ENCODE peak calls at places on chromosomes 3 and 15, in eight cellular contexts. One of them, this sample, is unnamed.

GRCh38 chr3:186990282-186990681 is 60.0 kb downstream of the ST6GAL1 start:
- DNase-seq in fibroblast of lung: peak; percentile 31
- DNase-seq in H9: no peak
- DNase-seq in endodermal cell: no peak
- DNase-seq in HepG2: no peak
- DNase-seq in keratinocyte: no peak
- DNase-seq in HCT116: no peak
- DNase-seq in mammary epithelial cell: peak; percentile 14
- DNase-seq in this sample: peak; percentile 12

GRCh38 chr3:32959370-32959769 is 7.9 kb downstream of the CCR4 start:
- DNase-seq in fibroblast of lung: no peak
- DNase-seq in H9: peak; percentile 57
- DNase-seq in endodermal cell: peak; percentile 74
- DNase-seq in HepG2: no peak
- DNase-seq in keratinocyte: no peak
- DNase-seq in HCT116: no peak
- DNase-seq in mammary epithelial cell: no peak
- DNase-seq in this sample: no peak

GRCh38 chr3:63967675-63968611 is 55.4 kb downstream of the PSMD6 start:
- DNase-seq in fibroblast of lung: peak; percentile 82
- DNase-seq in H9: no peak
- DNase-seq in endodermal cell: no peak
- DNase-seq in HepG2: peak; percentile 88
- DNase-seq in keratinocyte: no peak
- DNase-seq in HCT116: no peak
- DNase-seq in mammary epithelial cell: peak; percentile 23
- DNase-seq in this sample: peak; percentile 81

GRCh38 chr3:178900244-178900643 is 171.4 kb downstream of the ZMAT3 start:
- DNase-seq in fibroblast of lung: no peak
- DNase-seq in H9: no peak
- DNase-seq in endodermal cell: no peak
- DNase-seq in HepG2: no peak
- DNase-seq in keratinocyte: no peak
- DNase-seq in HCT116: no peak
- DNase-seq in mammary epithelial cell: no peak
- DNase-seq in this sample: no peak

GRCh38 chr3:41167722-41168497 is 31.4 kb upstream of the CTNNB1 start:
- DNase-seq in fibroblast of lung: no peak
- DNase-seq in H9: no peak
- DNase-seq in endodermal cell: no peak
- DNase-seq in HepG2: no peak
- DNase-seq in keratinocyte: no peak
- DNase-seq in HCT116: no peak
- DNase-seq in mammary epithelial cell: no peak
- DNase-seq in this sample: no peak

GRCh38 chr15:31461911-31462480 is 135.4 kb downstream of the KLF13 start:
- DNase-seq in fibroblast of lung: no peak
- DNase-seq in H9: peak; percentile 22
- DNase-seq in endodermal cell: peak; percentile 44
- DNase-seq in HepG2: no peak
- DNase-seq in keratinocyte: no peak
- DNase-seq in HCT116: no peak
- DNase-seq in mammary epithelial cell: no peak
- DNase-seq in this sample: no peak

GRCh38 chr3:61574854-61575253 is 13.5 kb downstream of the PTPRG start:
- DNase-seq in fibroblast of lung: peak; percentile 99
- DNase-seq in H9: no peak
- DNase-seq in endodermal cell: no peak
- DNase-seq in HepG2: no peak
- DNase-seq in keratinocyte: no peak
- DNase-seq in HCT116: no peak
- DNase-seq in mammary epithelial cell: peak; percentile 61
- DNase-seq in this sample: peak; percentile 100

GRCh38 chr3:72745146-72745976 is 102.9 kb downstream of the SHQ1 start:
- DNase-seq in fibroblast of lung: peak; percentile 76
- DNase-seq in H9: no peak
- DNase-seq in endodermal cell: no peak
- DNase-seq in HepG2: no peak
- DNase-seq in keratinocyte: no peak
- DNase-seq in HCT116: no peak
- DNase-seq in mammary epithelial cell: no peak
- DNase-seq in this sample: peak; percentile 72

GRCh38 chr3:65902304-65902793 is 136.4 kb downstream of the MAGI1 start:
- DNase-seq in fibroblast of lung: peak; percentile 6
- DNase-seq in H9: peak; percentile 83
- DNase-seq in endodermal cell: peak; percentile 87
- DNase-seq in HepG2: no peak
- DNase-seq in keratinocyte: peak; percentile 36
- DNase-seq in HCT116: no peak
- DNase-seq in mammary epithelial cell: peak; percentile 80
- DNase-seq in this sample: no peak

GRCh38 chr3:176663376-176663775 is 533.9 kb downstream of the TBL1XR1 start:
- DNase-seq in fibroblast of lung: peak; percentile 68
- DNase-seq in H9: no peak
- DNase-seq in endodermal cell: no peak
- DNase-seq in HepG2: no peak
- DNase-seq in keratinocyte: no peak
- DNase-seq in HCT116: no peak
- DNase-seq in mammary epithelial cell: no peak
- DNase-seq in this sample: peak; percentile 59

GRCh38 chr15:101322849-101323477 is 27.9 kb upstream of the SNRPA1 start:
- DNase-seq in fibroblast of lung: no peak
- DNase-seq in H9: no peak
- DNase-seq in endodermal cell: peak; percentile 17
- DNase-seq in HepG2: no peak
- DNase-seq in keratinocyte: no peak
- DNase-seq in HCT116: no peak
- DNase-seq in mammary epithelial cell: no peak
- DNase-seq in this sample: no peak

GRCh38 chr15:41564286-41564959 is 5.4 kb downstream of the TYRO3 start:
- DNase-seq in fibroblast of lung: no peak
- DNase-seq in H9: peak; percentile 84
- DNase-seq in endodermal cell: peak; percentile 84
- DNase-seq in HepG2: peak; percentile 78
- DNase-seq in keratinocyte: no peak
- DNase-seq in HCT116: no peak
- DNase-seq in mammary epithelial cell: no peak
- DNase-seq in this sample: no peak

GRCh38 chr3:8733332-8734094 is at the start of gene CAV3:
- DNase-seq in fibroblast of lung: no peak
- DNase-seq in H9: no peak
- DNase-seq in endodermal cell: no peak
- DNase-seq in HepG2: no peak
- DNase-seq in keratinocyte: no peak
- DNase-seq in HCT116: no peak
- DNase-seq in mammary epithelial cell: no peak
- DNase-seq in this sample: no peak

GRCh38 chr3:192207661-192208060 is 519.7 kb downstream of the FGF12 start:
- DNase-seq in fibroblast of lung: peak; percentile 41
- DNase-seq in H9: no peak
- DNase-seq in endodermal cell: no peak
- DNase-seq in HepG2: no peak
- DNase-seq in keratinocyte: no peak
- DNase-seq in HCT116: no peak
- DNase-seq in mammary epithelial cell: no peak
- DNase-seq in this sample: peak; percentile 26

GRCh38 chr3:192212979-192213378 is 514.4 kb downstream of the FGF12 start:
- DNase-seq in fibroblast of lung: no peak
- DNase-seq in H9: no peak
- DNase-seq in endodermal cell: no peak
- DNase-seq in HepG2: no peak
- DNase-seq in keratinocyte: no peak
- DNase-seq in HCT116: no peak
- DNase-seq in mammary epithelial cell: no peak
- DNase-seq in this sample: no peak

GRCh38 chr3:192207239-192207638 is 520.1 kb downstream of the FGF12 start:
- DNase-seq in fibroblast of lung: peak; percentile 48
- DNase-seq in H9: no peak
- DNase-seq in endodermal cell: no peak
- DNase-seq in HepG2: no peak
- DNase-seq in keratinocyte: no peak
- DNase-seq in HCT116: no peak
- DNase-seq in mammary epithelial cell: no peak
- DNase-seq in this sample: peak; percentile 30

GRCh38 chr3:192216067-192216466 is 511.3 kb downstream of the FGF12 start:
- DNase-seq in fibroblast of lung: no peak
- DNase-seq in H9: no peak
- DNase-seq in endodermal cell: no peak
- DNase-seq in HepG2: no peak
- DNase-seq in keratinocyte: no peak
- DNase-seq in HCT116: no peak
- DNase-seq in mammary epithelial cell: no peak
- DNase-seq in this sample: no peak

GRCh38 chr3:192212335-192212734 is 515.0 kb downstream of the FGF12 start:
- DNase-seq in fibroblast of lung: no peak
- DNase-seq in H9: no peak
- DNase-seq in endodermal cell: no peak
- DNase-seq in HepG2: no peak
- DNase-seq in keratinocyte: no peak
- DNase-seq in HCT116: no peak
- DNase-seq in mammary epithelial cell: no peak
- DNase-seq in this sample: no peak
- TF ChIP-seq CTCF in fibroblast of lung: no peak
- TF ChIP-seq CTCF in H9: peak; percentile 42
- TF ChIP-seq CTCF in endodermal cell: peak; percentile 63
- TF ChIP-seq CTCF in HepG2: no peak
- TF ChIP-seq CTCF in keratinocyte: peak; percentile 13
- TF ChIP-seq CTCF in HCT116: no peak
- TF ChIP-seq CTCF in mammary epithelial cell: peak; percentile 35
- TF ChIP-seq CTCF in this sample: no peak

GRCh38 chr3:154464440-154465148 is 34.6 kb upstream of the GPR149 start:
- DNase-seq in fibroblast of lung: no peak
- DNase-seq in H9: no peak
- DNase-seq in endodermal cell: no peak
- DNase-seq in HepG2: no peak
- DNase-seq in keratinocyte: peak; percentile 25
- DNase-seq in HCT116: no peak
- DNase-seq in mammary epithelial cell: peak; percentile 77
- DNase-seq in this sample: no peak

GRCh38 chr3:154473769-154474168 is 43.8 kb upstream of the GPR149 start:
- DNase-seq in fibroblast of lung: no peak
- DNase-seq in H9: no peak
- DNase-seq in endodermal cell: no peak
- DNase-seq in HepG2: no peak
- DNase-seq in keratinocyte: no peak
- DNase-seq in HCT116: no peak
- DNase-seq in mammary epithelial cell: no peak
- DNase-seq in this sample: no peak

GRCh38 chr3:154469585-154469984 is 39.6 kb upstream of the GPR149 start:
- DNase-seq in fibroblast of lung: no peak
- DNase-seq in H9: no peak
- DNase-seq in endodermal cell: no peak
- DNase-seq in HepG2: no peak
- DNase-seq in keratinocyte: no peak
- DNase-seq in HCT116: no peak
- DNase-seq in mammary epithelial cell: no peak
- DNase-seq in this sample: no peak
- H3K9ac ChIP-seq in fibroblast of lung: no peak overlapping the region
- H3K9ac ChIP-seq in H9: no peak overlapping the region
- H3K9ac ChIP-seq in endodermal cell: no peak overlapping the region
- H3K9ac ChIP-seq in HepG2: no peak overlapping the region
- H3K9ac ChIP-seq in keratinocyte: no peak overlapping the region
- H3K9ac ChIP-seq in HCT116: no peak overlapping the region
- H3K9ac ChIP-seq in mammary epithelial cell: no peak overlapping the region
- H3K9ac ChIP-seq in this sample: no peak overlapping the region

GRCh38 chr3:16400143-16400935 is 113.2 kb downstream of the RFTN1 start:
- DNase-seq in fibroblast of lung: no peak
- DNase-seq in H9: no peak
- DNase-seq in endodermal cell: no peak
- DNase-seq in HepG2: no peak
- DNase-seq in keratinocyte: no peak
- DNase-seq in HCT116: no peak
- DNase-seq in mammary epithelial cell: no peak
- DNase-seq in this sample: no peak

GRCh38 chr3:16398542-16399126 is 114.9 kb downstream of the RFTN1 start:
- DNase-seq in fibroblast of lung: no peak
- DNase-seq in H9: no peak
- DNase-seq in endodermal cell: no peak
- DNase-seq in HepG2: no peak
- DNase-seq in keratinocyte: no peak
- DNase-seq in HCT116: no peak
- DNase-seq in mammary epithelial cell: no peak
- DNase-seq in this sample: no peak

GRCh38 chr3:16402451-16402850 is 111.0 kb downstream of the RFTN1 start:
- DNase-seq in fibroblast of lung: peak; percentile 61
- DNase-seq in H9: no peak
- DNase-seq in endodermal cell: no peak
- DNase-seq in HepG2: no peak
- DNase-seq in keratinocyte: no peak
- DNase-seq in HCT116: no peak
- DNase-seq in mammary epithelial cell: peak; percentile 77
- DNase-seq in this sample: peak; percentile 43

GRCh38 chr3:16401273-16401672 is 112.2 kb downstream of the RFTN1 start:
- DNase-seq in fibroblast of lung: no peak
- DNase-seq in H9: no peak
- DNase-seq in endodermal cell: no peak
- DNase-seq in HepG2: no peak
- DNase-seq in keratinocyte: no peak
- DNase-seq in HCT116: no peak
- DNase-seq in mammary epithelial cell: no peak
- DNase-seq in this sample: no peak

GRCh38 chr3:16399473-16399872 is 114.0 kb downstream of the RFTN1 start:
- DNase-seq in fibroblast of lung: peak; percentile 82
- DNase-seq in H9: peak; percentile 51
- DNase-seq in endodermal cell: peak; percentile 77
- DNase-seq in HepG2: no peak
- DNase-seq in keratinocyte: no peak
- DNase-seq in HCT116: no peak
- DNase-seq in mammary epithelial cell: peak; percentile 60
- DNase-seq in this sample: peak; percentile 77
- TF ChIP-seq CTCF in fibroblast of lung: peak; percentile 52
- TF ChIP-seq CTCF in H9: no peak
- TF ChIP-seq CTCF in endodermal cell: no peak
- TF ChIP-seq CTCF in HepG2: no peak
- TF ChIP-seq CTCF in keratinocyte: no peak
- TF ChIP-seq CTCF in HCT116: no peak
- TF ChIP-seq CTCF in mammary epithelial cell: no peak
- TF ChIP-seq CTCF in this sample: peak; percentile 5

GRCh38 chr15:63349156-63349555 is 32.5 kb downstream of the CA12 start:
- DNase-seq in fibroblast of lung: no peak
- DNase-seq in H9: no peak
- DNase-seq in endodermal cell: no peak
- DNase-seq in HepG2: no peak
- DNase-seq in keratinocyte: no peak
- DNase-seq in HCT116: no peak
- DNase-seq in mammary epithelial cell: peak; percentile 72
- DNase-seq in this sample: no peak
- H3K9ac ChIP-seq in fibroblast of lung: no peak overlapping the region
- H3K9ac ChIP-seq in H9: no peak overlapping the region
- H3K9ac ChIP-seq in endodermal cell: no peak overlapping the region
- H3K9ac ChIP-seq in HepG2: no peak overlapping the region
- H3K9ac ChIP-seq in keratinocyte: no peak overlapping the region
- H3K9ac ChIP-seq in HCT116: no peak overlapping the region
- H3K9ac ChIP-seq in mammary epithelial cell: no peak overlapping the region
- H3K9ac ChIP-seq in this sample: no peak overlapping the region

This sample was measured in astrocyte.